ENCODE peak calls at places on chromosomes 3 and 15, in five cellular contexts. L is stimulated activated CD4-positive, alpha-beta T cell treated with anti-CD3 and anti-CD28 coated beads, Interleukin-12 subunit alpha, Interleukin-12 subunit beta, amount 100 ng/mL, for 48 hours; B is neural crest cell; I is germinal center; N is spleen. U is an unnamed sample.

GRCh38 chr3:136277634-136278033 is 27.5 kb downstream of the PCCB start:
- DNase-seq in L (no peak), B (no peak), I (no peak), N (no peak), U (no peak)

GRCh38 chr3:66104535-66104934 is 65.8 kb upstream of the MAGI1 start:
- DNase-seq in L (no peak), B (no peak), I (no peak), N (no peak), U (no peak)

GRCh38 chr3:136546718-136547117 is 205.5 kb downstream of the STAG1 start:
- DNase-seq in L (no peak), B (no peak), I (no peak), N (no peak), U (no peak)

GRCh38 chr3:178036745-178037144 is 499.5 kb upstream of the KCNMB2 start:
- DNase-seq in L (no peak), B (no peak), I (no peak), N (no peak), U (no peak)

GRCh38 chr3:57080171-57080570 is 19.7 kb downstream of the SPATA12 start:
- DNase-seq in L (no peak), B (no peak), I (no peak), N (no peak), U (no peak)

GRCh38 chr3:14948609-14949038 is 1.2 kb downstream of the NR2C2 start:
- DNase-seq in L (no peak), B (no peak), I (no peak), N (no peak), U (no peak)

GRCh38 chr3:5095879-5096278 is 26.2 kb upstream of the ARL8B start:
- DNase-seq in L (no peak), B (peak; percentile 55), I (peak; percentile 8), N (no peak), U (no peak)

GRCh38 chr3:104810896-104811295 is 555.8 kb upstream of the ALCAM start:
- DNase-seq in L (no peak), B (no peak), I (no peak), N (no peak), U (no peak)

GRCh38 chr3:87227104-87227834 is at the start of gene CHMP2B:
- DNase-seq in L (peak; percentile 84), B (peak; percentile 82), I (peak; percentile 90), N (peak; percentile 99), U (peak; percentile 97)

GRCh38 chr15:71780349-71780976 is 29.9 kb upstream of the NR2E3 start:
- DNase-seq in L (no peak), B (peak; percentile 23), I (peak; percentile 76), N (no peak), U (no peak)

GRCh38 chr15:88256261-88257230 is at the start of gene NTRK3:
- DNase-seq in L (no peak), B (peak; percentile 38), I (no peak), N (no peak), U (no peak)

GRCh38 chr3:33911525-33912322 is 113.3 kb downstream of the PDCD6IP start:
- DNase-seq in L (no peak), B (no peak), I (no peak), N (no peak), U (no peak)

GRCh38 chr15:41263891-41264351 is 32.9 kb downstream of the CHP1 start:
- DNase-seq in L (no peak), B (no peak), I (no peak), N (no peak), U (no peak)

GRCh38 chr3:127217594-127218456 is 24.9 kb downstream of the PRR23E start:
- DNase-seq in L (no peak), B (no peak), I (no peak), N (no peak), U (no peak)

GRCh38 chr15:47334805-47335204 is 382.5 kb upstream of the SEMA6D start:
- DNase-seq in L (no peak), B (no peak), I (no peak), N (no peak), U (no peak)

GRCh38 chr3:16253601-16254000 is 11.1 kb downstream of the DPH3 start:
- DNase-seq in L (no peak), B (no peak), I (no peak), N (peak; percentile 59), U (no peak)

GRCh38 chr3:174986685-174987084 is 127.6 kb downstream of the NAALADL2 start:
- DNase-seq in L (no peak), B (no peak), I (no peak), N (no peak), U (no peak)

U was measured in chondrocyte.